ENCODE peak calls at places on chromosomes 5 and 9, in six cellular contexts. C, F, U, N, O and P are unnamed samples.

GRCh38 chr5:55113327-55113726 is 10.9 kb downstream of the GZMA start:
- DNase-seq in C (no peak), F (no peak), U (no peak), N (no peak), O (no peak), P (no peak)

GRCh38 chr5:10264569-10264968 is 14.5 kb downstream of the CCT5 start:
- DNase-seq in C (peak; percentile 41), F (no peak), U (no peak), N (no peak), O (no peak), P (no peak)

GRCh38 chr5:147303251-147303650 is 68.4 kb downstream of the STK32A start:
- DNase-seq in C (peak; percentile 16), F (no peak), U (no peak), N (peak; percentile 62), O (no peak), P (no peak)

GRCh38 chr9:84266087-84266561 is 74.4 kb downstream of the SLC28A3 start:
- DNase-seq in C (no peak), F (no peak), U (no peak), N (no peak), O (no peak), P (no peak)

GRCh38 chr5:90909091-90909503 is 350.5 kb downstream of the ADGRV1 start:
- DNase-seq in C (peak; percentile 39), F (no peak), U (no peak), N (no peak), O (no peak), P (no peak)

GRCh38 chr9:116706310-116707290 is 19.5 kb downstream of the TRIM32 start:
- DNase-seq in C (no peak), F (no peak), U (no peak), N (no peak), O (no peak), P (no peak)

GRCh38 chr9:6645153-6646027 is at the start of gene GLDC:
- DNase-seq in C (no peak), F (peak; percentile 89), U (no peak), N (peak; percentile 36), O (peak; percentile 80), P (peak; percentile 74)

GRCh38 chr9:125986966-125987365 is 239.8 kb downstream of the PBX3 start:
- DNase-seq in C (no peak), F (no peak), U (no peak), N (no peak), O (no peak), P (no peak)

GRCh38 chr9:130946778-130947617 is 8.0 kb upstream of the FIBCD1 start:
- DNase-seq in C (no peak), F (no peak), U (peak; percentile 66), N (no peak), O (no peak), P (no peak)

GRCh38 chr9:104094534-104095020 is 468 bp downstream of the SMC2 start:
- DNase-seq in C (no peak), F (peak; percentile 19), U (no peak), N (no peak), O (no peak), P (no peak)

GRCh38 chr9:5095795-5096194 is 89.6 kb downstream of the INSL6 start:
- DNase-seq in C (no peak), F (no peak), U (no peak), N (no peak), O (no peak), P (no peak)

GRCh38 chr9:13552606-13553215 is 273.2 kb upstream of the MPDZ start:
- DNase-seq in C (no peak), F (no peak), U (no peak), N (no peak), O (no peak), P (no peak)
- H3K4me3 ChIP-seq in C (no peak overlapping the region), F (no peak overlapping the region), U (no peak overlapping the region), N (no peak overlapping the region), O (no peak overlapping the region), P (no peak overlapping the region)

DNA sequence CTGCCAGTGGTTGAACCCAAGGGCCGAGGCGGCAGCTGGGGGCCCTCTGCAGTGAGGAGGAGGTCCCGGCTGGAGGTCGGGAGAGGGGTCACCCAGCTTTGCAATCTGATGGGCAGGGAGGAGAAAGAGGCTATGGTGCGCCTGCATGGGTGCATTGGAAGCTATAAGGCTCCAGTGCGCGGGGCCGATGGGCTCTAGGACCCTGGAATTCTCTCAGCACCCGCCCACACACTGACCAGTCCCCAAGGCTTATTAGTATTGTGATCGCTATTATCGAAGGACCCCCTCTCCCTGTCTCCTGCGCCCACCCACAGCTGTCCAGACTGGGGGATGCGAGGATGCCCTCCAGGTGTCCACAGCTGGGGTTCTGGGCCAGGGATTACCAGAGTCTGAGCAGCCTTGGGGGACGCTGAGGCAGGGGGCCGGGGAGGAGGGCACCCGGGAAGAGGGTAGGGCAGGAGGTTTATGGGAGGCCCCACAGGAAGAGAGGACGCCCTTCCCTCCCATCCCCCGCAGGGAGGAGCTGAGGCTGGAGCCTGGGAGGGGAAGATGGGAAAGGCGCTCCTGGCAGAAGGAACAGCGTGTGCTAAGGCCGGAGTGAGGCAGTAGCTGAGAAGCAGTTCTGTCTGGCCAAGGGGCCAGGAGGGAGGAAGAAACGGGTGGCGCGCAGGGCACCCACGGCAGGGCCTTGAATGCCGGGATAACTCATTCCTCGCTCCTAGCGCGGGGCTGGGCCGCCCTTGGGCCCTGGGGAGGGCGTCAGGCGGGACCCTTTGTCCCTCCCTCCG is 24.2 kb downstream of the C9orf50 start:
- DNase-seq in C (peak; percentile 73), F (no peak), U (no peak), N (peak; percentile 50), O (no peak), P (no peak)
- H3K4me3 ChIP-seq in C (peak overlapping the region; percentile 45), F (no peak overlapping the region), U (peak overlapping the region; percentile 70), N (peak overlapping the region; percentile 10), O (peak overlapping the region; percentile 86), P (no peak overlapping the region)

GRCh38 chr5:111507276-111507675 is 5.1 kb downstream of the STARD4 start:
- DNase-seq in C (no peak), F (no peak), U (no peak), N (no peak), O (no peak), P (no peak)

GRCh38 chr5:111511174-111512025 is 935 bp downstream of the STARD4 start:
- DNase-seq in C (peak; percentile 40), F (peak; percentile 9), U (no peak), N (no peak), O (no peak), P (no peak)

GRCh38 chr5:111512406-111513174 is at the start of gene STARD4:
- DNase-seq in C (peak; percentile 92), F (peak; percentile 96), U (no peak), N (peak; percentile 96), O (peak; percentile 90), P (peak; percentile 87)

GRCh38 chr5:111512026-111512405 is 319 bp downstream of the STARD4 start:
- DNase-seq in C (peak; percentile 31), F (peak; percentile 40), U (no peak), N (no peak), O (no peak), P (no peak)

DNA sequence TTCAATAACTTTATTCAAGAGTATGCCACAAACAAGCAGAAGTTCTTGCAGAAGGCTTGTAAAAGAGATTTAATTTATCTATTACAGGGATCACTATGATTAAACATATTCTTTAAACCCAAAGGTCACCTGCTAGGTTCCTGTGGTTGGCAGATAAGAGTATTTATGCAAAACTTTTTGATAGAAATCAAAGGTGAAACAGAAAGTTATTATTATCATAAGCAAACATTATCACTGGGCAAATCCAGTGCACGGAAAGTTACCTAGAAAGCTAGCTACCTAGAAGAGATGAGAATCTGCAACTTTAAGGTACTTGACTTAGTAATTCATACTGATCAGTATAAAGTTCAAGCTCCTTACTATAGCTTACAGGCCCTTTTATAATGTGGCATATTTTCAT is 3.2 kb downstream of the STARD4 start:
- DNase-seq in C (no peak), F (peak; percentile 11), U (no peak), N (no peak), O (no peak), P (no peak)
- H3K4me3 ChIP-seq in C (no peak overlapping the region), F (no peak overlapping the region), U (no peak overlapping the region), N (no peak overlapping the region), O (no peak overlapping the region), P (no peak overlapping the region)

GRCh38 chr5:174312641-174313040 is 267.1 kb downstream of the NSG2 start:
- DNase-seq in C (no peak), F (no peak), U (no peak), N (no peak), O (no peak), P (no peak)

GRCh38 chr5:174313615-174314014 is 268.1 kb downstream of the NSG2 start:
- DNase-seq in C (no peak), F (no peak), U (no peak), N (no peak), O (no peak), P (no peak)

GRCh38 chr5:174315871-174316270 is 270.4 kb downstream of the NSG2 start:
- DNase-seq in C (no peak), F (no peak), U (no peak), N (no peak), O (no peak), P (no peak)

GRCh38 chr5:174315471-174315870 is 270.0 kb downstream of the NSG2 start:
- DNase-seq in C (no peak), F (no peak), U (no peak), N (no peak), O (no peak), P (no peak)

DNA sequence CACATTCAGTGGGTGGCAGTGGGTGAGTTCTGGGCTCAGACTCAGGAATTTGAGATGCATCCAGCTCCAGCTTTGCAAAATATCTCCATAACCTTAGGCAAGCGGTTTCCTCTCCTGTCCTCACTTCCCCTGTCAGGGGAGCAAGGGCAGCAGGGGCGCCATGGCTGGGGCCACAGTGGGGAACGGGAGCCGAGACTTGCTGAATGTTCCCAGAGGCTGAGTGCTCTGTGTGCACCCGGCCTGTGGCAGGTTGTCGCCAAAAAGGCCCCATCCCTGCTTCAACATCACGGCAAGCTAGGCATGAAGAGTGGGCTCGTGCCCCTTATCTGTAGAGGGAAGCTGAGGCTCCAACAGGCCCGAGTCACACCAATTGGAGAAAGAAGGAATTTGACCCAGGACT is 268.8 kb downstream of the NSG2 start:
- DNase-seq in C (no peak), F (no peak), U (no peak), N (no peak), O (no peak), P (no peak)
- H3K4me3 ChIP-seq in C (no peak overlapping the region), F (no peak overlapping the region), U (no peak overlapping the region), N (no peak overlapping the region), O (no peak overlapping the region), P (no peak overlapping the region)

GRCh38 chr9:114652776-114653555 is 4.6 kb downstream of the TEX53 start:
- DNase-seq in C (peak; percentile 55), F (no peak), U (no peak), N (no peak), O (no peak), P (no peak)
- H3K4me3 ChIP-seq in C (no peak overlapping the region), F (no peak overlapping the region), U (no peak overlapping the region), N (no peak overlapping the region), O (no peak overlapping the region), P (no peak overlapping the region)

DNA sequence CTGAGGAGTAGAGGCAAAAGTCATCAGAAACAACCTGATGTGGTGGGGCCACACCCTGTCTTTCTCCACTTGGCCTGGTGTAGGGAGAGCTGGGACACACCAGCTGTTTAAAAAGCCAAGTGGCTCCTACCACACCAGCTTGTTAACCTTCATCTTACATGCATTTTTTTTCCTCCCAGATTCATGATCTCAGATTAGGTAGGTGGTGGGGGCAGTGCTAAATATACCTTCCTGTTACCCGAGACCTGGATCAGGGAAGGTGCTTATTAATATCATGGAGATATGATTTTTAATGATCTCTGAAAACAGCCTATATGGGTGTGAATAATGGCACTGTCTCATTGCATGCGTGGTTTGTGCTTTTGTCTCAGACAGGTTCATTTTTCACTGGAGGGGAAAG is 185.7 kb downstream of the EBF1 start:
- DNase-seq in C (no peak), F (no peak), U (no peak), N (no peak), O (no peak), P (no peak)
- H3K4me3 ChIP-seq in C (no peak overlapping the region), F (no peak overlapping the region), U (no peak overlapping the region), N (no peak overlapping the region), O (no peak overlapping the region), P (no peak overlapping the region)